ENCODE peak calls at places on chromosomes 6 and 20, in seven cellular contexts. T, U, N, P, G, Q and W are unnamed samples.
A peak's percentile ranks its signal among the peaks of the same experiment; 100 is the strongest.

GRCh38 chr6:90328004-90328403 is 31.4 kb upstream of the BACH2 start:
- DNase-seq in U (peak; percentile 39), P (no peak), Q (no peak), N (no peak), T (no peak), G (no peak), W (no peak)

GRCh38 chr6:130625825-130626500 is 201.2 kb upstream of the SMLR1 start:
- DNase-seq in G (peak; percentile 70), Q (no peak), N (no peak), P (no peak), U (peak; percentile 44), T (no peak), W (no peak)

GRCh38 chr6:157840776-157841175 is 17.7 kb downstream of the SNX9 start:
- DNase-seq in N (no peak), U (peak; percentile 84), T (no peak), P (no peak), Q (no peak), G (no peak), W (peak; percentile 47)

GRCh38 chr6:154864086-154864430 is 130.8 kb downstream of the SCAF8 start:
- DNase-seq in N (no peak), P (peak; percentile 25), T (no peak), Q (no peak), U (no peak), G (no peak), W (no peak)

GRCh38 chr6:32167154-32167760 is 2.9 kb downstream of the EGFL8 start:
- DNase-seq in N (no peak), U (no peak), P (no peak), T (peak; percentile 70), G (no peak), Q (no peak), W (no peak)

GRCh38 chr6:62150048-62150663 is 135.9 kb downstream of the KHDRBS2 start:
- DNase-seq in U (peak; percentile 0), G (peak; percentile 43), P (peak; percentile 67), T (no peak), Q (no peak), N (no peak), W (peak; percentile 10)

GRCh38 chr20:33948480-33948879 is 45.2 kb upstream of the RALY start:
- DNase-seq in P (no peak), Q (no peak), G (peak; percentile 48), U (no peak), N (no peak), T (no peak), W (peak; percentile 2)

GRCh38 chr20:21303872-21304586 is 898 bp downstream of the XRN2 start:
- DNase-seq in U (peak; percentile 18), T (no peak), Q (no peak), G (no peak), P (no peak), N (no peak), W (no peak)

GRCh38 chr6:11714798-11715285 is 63.8 kb downstream of the ADTRP start:
- DNase-seq in U (no peak), P (no peak), Q (no peak), N (no peak), G (no peak), T (no peak), W (no peak)

GRCh38 chr6:56551409-56552120 is 91.1 kb downstream of the DST start:
- DNase-seq in P (no peak), U (no peak), Q (no peak), N (no peak), T (no peak), G (no peak), W (no peak)

GRCh38 chr6:138863331-138863730 is 67.4 kb downstream of the ECT2L start:
- DNase-seq in Q (no peak), T (no peak), P (no peak), U (no peak), N (no peak), G (no peak), W (no peak)

GRCh38 chr6:27096834-27097511 is 150.5 kb upstream of the PRSS16 start:
- DNase-seq in P (peak; percentile 28), U (peak; percentile 75), N (no peak), Q (no peak), T (peak; percentile 61), G (peak; percentile 24), W (peak; percentile 18)

GRCh38 chr6:155314773-155315515 is 660 bp upstream of the TFB1M start:
- DNase-seq in T (no peak), P (no peak), G (peak; percentile 93), Q (peak; percentile 66), U (peak; percentile 79), N (peak; percentile 34), W (peak; percentile 71)

GRCh38 chr6:18115356-18115755 is 7.1 kb downstream of the NHLRC1 start:
- DNase-seq in P (no peak), U (no peak), N (no peak), G (no peak), T (no peak), Q (no peak), W (no peak)

GRCh38 chr6:94323853-94324252 is 904.5 kb upstream of the EPHA7 start:
- DNase-seq in G (peak; percentile 5), U (no peak), N (no peak), P (peak; percentile 29), T (no peak), Q (no peak), W (no peak)

GRCh38 chr6:6890400-6890858 is 217.3 kb upstream of the RREB1 start:
- DNase-seq in P (peak; percentile 57), G (no peak), Q (no peak), U (no peak), N (no peak), T (no peak), W (no peak)

GRCh38 chr6:95143408-95144180 is 433.7 kb upstream of the MANEA start:
- DNase-seq in Q (no peak), N (no peak), G (no peak), U (no peak), T (no peak), P (no peak), W (no peak)

GRCh38 chr6:133939778-133940667 is 13.0 kb upstream of the TBPL1 start:
- DNase-seq in N (no peak), U (no peak), T (no peak), P (no peak), Q (no peak), G (no peak), W (no peak)

GRCh38 chr6:99819853-99820252 is 174.2 kb downstream of the MCHR2 start:
- DNase-seq in N (no peak), U (no peak), Q (no peak), P (no peak), T (no peak), G (no peak), W (no peak)

GRCh38 chr6:99821164-99821563 is 172.9 kb downstream of the MCHR2 start:
- DNase-seq in Q (no peak), P (no peak), T (no peak), U (no peak), G (no peak), N (no peak), W (no peak)

GRCh38 chr6:99818161-99818560 is 175.9 kb downstream of the MCHR2 start:
- DNase-seq in N (no peak), Q (no peak), T (no peak), U (no peak), G (no peak), P (no peak), W (no peak)

DNA sequence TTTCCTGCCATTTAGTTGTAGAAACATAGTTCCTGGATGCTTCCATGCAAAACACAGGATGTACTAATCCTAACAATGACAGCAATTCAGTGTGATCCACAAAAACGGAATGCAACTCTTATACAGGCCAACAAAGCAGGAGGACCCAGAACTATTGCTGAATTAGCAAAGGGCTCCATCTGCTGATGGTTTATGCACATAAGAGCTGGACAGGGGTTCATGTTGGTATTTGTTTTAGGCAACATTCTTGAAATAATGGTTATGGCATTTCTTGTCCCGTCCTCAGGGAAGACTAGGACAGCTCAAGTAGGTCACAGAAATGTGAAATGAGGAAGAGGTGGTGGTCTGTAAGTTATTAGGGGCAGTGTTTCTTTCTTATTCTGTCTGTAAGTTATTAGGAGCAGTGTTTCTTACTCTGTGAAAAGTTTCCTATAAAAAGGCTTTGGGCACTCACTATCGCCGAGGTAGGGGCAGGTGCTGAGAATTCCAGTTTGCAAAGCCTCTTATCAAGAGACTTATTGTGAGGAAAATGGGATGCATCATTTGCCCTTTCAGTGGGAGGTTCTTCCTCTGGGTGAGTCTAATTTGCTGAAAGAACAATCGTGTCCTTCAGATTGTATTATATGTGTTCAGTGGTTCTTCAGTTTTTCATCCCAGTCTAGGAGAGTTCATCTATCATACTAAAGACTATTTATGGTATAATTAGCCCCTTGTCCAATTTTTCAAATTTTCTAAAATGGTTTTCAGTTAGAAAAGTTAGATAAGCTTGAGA is 171.1 kb downstream of the MCHR2 start:
- DNase-seq in G (peak; percentile 57), N (no peak), Q (no peak), P (peak; percentile 64), T (no peak), U (peak; percentile 82), W (no peak)
- TF ChIP-seq CTCF in G (peak; percentile 39), N (no peak), Q (no peak), P (peak; percentile 55), T (no peak), U (peak; percentile 70), W (peak; percentile 25)

GRCh38 chr6:100809346-100809745 is 71.8 kb downstream of the ASCC3 start:
- DNase-seq in N (no peak), P (no peak), T (no peak), G (no peak), Q (no peak), U (peak; percentile 8), W (no peak)

GRCh38 chr6:100803264-100803663 is 77.9 kb downstream of the ASCC3 start:
- DNase-seq in U (no peak), T (peak; percentile 24), Q (no peak), P (no peak), G (no peak), N (no peak), W (no peak)

GRCh38 chr6:100806280-100806679 is 74.8 kb downstream of the ASCC3 start:
- DNase-seq in U (no peak), Q (no peak), G (no peak), N (no peak), T (no peak), P (no peak), W (no peak)

GRCh38 chr6:100810015-100810414 is 71.1 kb downstream of the ASCC3 start:
- DNase-seq in G (no peak), N (no peak), Q (no peak), P (no peak), T (no peak), U (no peak), W (no peak)

GRCh38 chr6:100808638-100809275 is 72.4 kb downstream of the ASCC3 start:
- DNase-seq in G (no peak), U (peak; percentile 86), N (no peak), P (no peak), T (no peak), Q (no peak), W (no peak)
- H3K4me3 ChIP-seq in G (no peak overlapping the region), U (no peak overlapping the region), N (no peak overlapping the region), P (no peak overlapping the region), T (no peak overlapping the region), Q (no peak overlapping the region), W (no peak overlapping the region)

DNA sequence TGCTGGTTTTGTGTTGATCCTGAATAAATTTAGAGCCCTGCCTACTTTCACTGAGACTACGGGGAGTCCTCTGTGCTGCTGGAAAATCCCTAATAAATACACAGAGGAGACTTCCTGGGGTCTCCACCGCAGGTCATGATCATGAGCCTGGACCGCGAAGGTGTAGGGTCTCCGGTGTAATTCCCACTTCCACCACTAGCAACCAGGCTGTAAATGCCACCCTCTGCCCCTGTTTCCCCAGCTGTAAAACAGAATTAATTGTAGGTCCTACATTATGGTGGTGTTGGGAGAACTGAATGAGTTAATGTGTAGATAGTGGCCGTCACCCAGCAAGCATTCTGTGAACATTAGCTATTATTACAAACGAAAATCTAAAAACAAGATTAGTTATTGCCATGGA is 191.6 kb upstream of the THBS2 start:
- DNase-seq in P (no peak), U (no peak), Q (no peak), G (no peak), T (no peak), N (no peak), W (no peak)
- TF ChIP-seq CTCF in P (peak; percentile 34), U (no peak), Q (no peak), G (peak; percentile 4), T (no peak), N (no peak), W (peak; percentile 28)

GRCh38 chr6:113642390-113642713 is 214.8 kb upstream of the MARCKS start:
- DNase-seq in T (no peak), Q (no peak), P (no peak), U (no peak), G (no peak), N (no peak), W (no peak)
- H3K4me3 ChIP-seq in T (no peak overlapping the region), Q (no peak overlapping the region), P (no peak overlapping the region), U (no peak overlapping the region), G (peak overlapping the region; percentile 41), N (no peak overlapping the region), W (no peak overlapping the region)